ENCODE peak calls at places on chromosomes 1 and 21, in five cellular contexts. X, O, M, J and W are unnamed samples.

GRCh38 chr1:88509369-88509768 is 174.7 kb upstream of the PKN2 start:
- DNase-seq in X (no peak), O (no peak), M (peak), J (no peak), W (no peak)

GRCh38 chr1:39886757-39887231 is 3.5 kb upstream of the TRIT1 start:
- DNase-seq in X (no peak), O (no peak), M (no peak), J (no peak), W (no peak)

GRCh38 chr1:38271116-38271633 is 224.6 kb upstream of the POU3F1 start:
- DNase-seq in X (no peak), O (no peak), M (no peak), J (no peak), W (no peak)

GRCh38 chr1:184843732-184844495 is 89.3 kb upstream of the EDEM3 start:
- DNase-seq in X (peak), O (no peak), M (no peak), J (no peak), W (no peak)

GRCh38 chr21:44999428-44999971 is 59.7 kb downstream of the SLX9 start:
- DNase-seq in X (no peak), O (no peak), M (no peak), J (no peak), W (no peak)

GRCh38 chr1:84156210-84156621 is 12.1 kb downstream of the PRKACB start:
- DNase-seq in X (no peak), O (no peak), M (peak), J (no peak), W (no peak)

GRCh38 chr1:22814176-22815042 is 103.8 kb downstream of the EPHB2 start:
- DNase-seq in X (no peak), O (no peak), M (no peak), J (no peak), W (peak)

GRCh38 chr1:235470741-235471439 is 33.4 kb downstream of the B3GALNT2 start:
- DNase-seq in X (no peak), O (no peak), M (no peak), J (no peak), W (no peak)

GRCh38 chr1:10724052-10724494 is 72.4 kb downstream of the CASZ1 start:
- DNase-seq in X (no peak), O (no peak), M (peak), J (peak), W (no peak)

GRCh38 chr1:118483245-118484006 is 298.4 kb upstream of the SPAG17 start:
- DNase-seq in X (no peak), O (no peak), M (no peak), J (no peak), W (no peak)

GRCh38 chr1:94186946-94187345 is 50.4 kb downstream of the ARHGAP29 start:
- DNase-seq in X (no peak), O (no peak), M (no peak), J (no peak), W (no peak)

GRCh38 chr1:87279201-87279860 is 49.3 kb upstream of the LMO4 start:
- DNase-seq in X (no peak), O (no peak), M (no peak), J (no peak), W (no peak)